ENCODE peak calls at places on chromosomes 3 and 15, in four cellular contexts. E is tibial artery, U is dorsolateral prefrontal cortex, K is aorta. D is an unnamed sample.
A peak's percentile ranks its signal among the peaks of the same experiment; 100 is the strongest.

GRCh38 chr15:88624156-88624970 is 3.2 kb downstream of the AEN start:
- DNase-seq in E (no peak), U (no peak), K (no peak), D (no peak)

GRCh38 chr15:91627473-91628309 is 225.8 kb upstream of the SLCO3A1 start:
- DNase-seq in E (no peak), U (no peak), K (no peak), D (no peak)

GRCh38 chr3:37526511-37526910 is 335.2 kb upstream of the CTDSPL start:
- DNase-seq in E (peak; percentile 95), U (no peak), K (peak; percentile 88), D (no peak)

GRCh38 chr3:38108649-38109579 is 28.0 kb downstream of the ACAA1 start:
- DNase-seq in E (peak; percentile 51), U (no peak), K (no peak), D (peak; percentile 62)

GRCh38 chr3:190699784-190700183 is 162.7 kb downstream of the GMNC start:
- DNase-seq in E (no peak), U (no peak), K (no peak), D (no peak)

GRCh38 chr15:66780172-66780972 is 78.3 kb downstream of the SMAD6 start:
- DNase-seq in E (peak; percentile 77), U (no peak), K (peak; percentile 74), D (no peak)

GRCh38 chr15:60535743-60536142 is 56.8 kb upstream of the ICE2 start:
- DNase-seq in E (no peak), U (no peak), K (no peak), D (no peak)

GRCh38 chr3:111319598-111319997 is 222.4 kb upstream of the CD96 start:
- DNase-seq in E (no peak), U (no peak), K (no peak), D (no peak)

GRCh38 chr3:127440384-127440783 is 150.1 kb downstream of the TPRA1 start:
- DNase-seq in E (no peak), U (no peak), K (no peak), D (peak; percentile 35)

GRCh38 chr15:50145451-50145872 is 26.4 kb upstream of the ATP8B4 start:
- DNase-seq in E (no peak), U (no peak), K (no peak), D (no peak)

GRCh38 chr3:107629556-107629955 is 106.8 kb downstream of the BBX start:
- DNase-seq in E (no peak), U (no peak), K (no peak), D (no peak)

GRCh38 chr3:95815828-95816227 is 998.6 kb upstream of the EPHA6 start:
- DNase-seq in E (no peak), U (no peak), K (no peak), D (no peak)

GRCh38 chr3:61828880-61829279 is 267.5 kb downstream of the PTPRG start:
- DNase-seq in E (no peak), U (no peak), K (no peak), D (no peak)

GRCh38 chr15:66294157-66294931 is 976 bp downstream of the DIS3L start:
- DNase-seq in E (no peak), U (no peak), K (no peak), D (no peak)

GRCh38 chr3:194840661-194841514 is 155.2 kb downstream of the FAM43A start:
- DNase-seq in E (no peak), U (no peak), K (no peak), D (peak; percentile 65)

GRCh38 chr15:58498821-58499580 is 67.2 kb downstream of the LIPC start:
- DNase-seq in E (no peak), U (no peak), K (no peak), D (no peak)

GRCh38 chr15:72796515-72797337 is 13.2 kb upstream of the ADPGK start:
- DNase-seq in E (peak; percentile 67), U (no peak), K (peak; percentile 88), D (peak; percentile 88)

GRCh38 chr3:126466886-126467610 is 8.6 kb downstream of the ZXDC start:
- DNase-seq in E (peak; percentile 55), U (no peak), K (no peak), D (peak; percentile 70)

GRCh38 chr3:66302288-66302687 is 81.5 kb downstream of the SLC25A26 start:
- DNase-seq in E (no peak), U (no peak), K (no peak), D (no peak)

GRCh38 chr15:56736308-56736707 is 3.0 kb upstream of the ZNF280D start:
- DNase-seq in E (no peak), U (no peak), K (no peak), D (no peak)

GRCh38 chr15:48520376-48521155 is 124.9 kb downstream of the FBN1 start:
- DNase-seq in E (no peak), U (no peak), K (no peak), D (no peak)

GRCh38 chr3:45055032-45055410 is 28.9 kb downstream of the CLEC3B start:
- DNase-seq in E (no peak), U (no peak), K (no peak), D (no peak)

GRCh38 chr3:60660026-60660425 is 591.2 kb downstream of the FHIT start:
- DNase-seq in E (no peak), U (no peak), K (no peak), D (no peak)
- H3K4me3 ChIP-seq in E (no peak overlapping the region), U (no peak overlapping the region), K (no peak overlapping the region), D (no peak overlapping the region)

GRCh38 chr3:70885636-70886035 is 573.2 kb upstream of the MDFIC2 start:
- DNase-seq in E (no peak), U (no peak), K (no peak), D (no peak)
- H3K4me3 ChIP-seq in E (no peak overlapping the region), U (no peak overlapping the region), K (no peak overlapping the region), D (no peak overlapping the region)

GRCh38 chr3:156553705-156554356 is 1.1 kb downstream of the SSR3 start:
- DNase-seq in E (no peak), U (no peak), K (no peak), D (no peak)

GRCh38 chr3:156554515-156554841 is 439 bp downstream of the SSR3 start:
- DNase-seq in E (no peak), U (no peak), K (no peak), D (no peak)

GRCh38 chr3:156551746-156552145 is 3.2 kb downstream of the SSR3 start:
- DNase-seq in E (no peak), U (no peak), K (no peak), D (no peak)

GRCh38 chr3:156551261-156551660 is 3.7 kb downstream of the SSR3 start:
- DNase-seq in E (no peak), U (no peak), K (no peak), D (no peak)

GRCh38 chr3:156552973-156553372 is 1.9 kb downstream of the SSR3 start:
- DNase-seq in E (no peak), U (no peak), K (no peak), D (no peak)
- H3K4me3 ChIP-seq in E (peak overlapping the region; percentile 85), U (peak overlapping the region; percentile 91), K (no peak overlapping the region), D (peak overlapping the region; percentile 80)

DNA sequence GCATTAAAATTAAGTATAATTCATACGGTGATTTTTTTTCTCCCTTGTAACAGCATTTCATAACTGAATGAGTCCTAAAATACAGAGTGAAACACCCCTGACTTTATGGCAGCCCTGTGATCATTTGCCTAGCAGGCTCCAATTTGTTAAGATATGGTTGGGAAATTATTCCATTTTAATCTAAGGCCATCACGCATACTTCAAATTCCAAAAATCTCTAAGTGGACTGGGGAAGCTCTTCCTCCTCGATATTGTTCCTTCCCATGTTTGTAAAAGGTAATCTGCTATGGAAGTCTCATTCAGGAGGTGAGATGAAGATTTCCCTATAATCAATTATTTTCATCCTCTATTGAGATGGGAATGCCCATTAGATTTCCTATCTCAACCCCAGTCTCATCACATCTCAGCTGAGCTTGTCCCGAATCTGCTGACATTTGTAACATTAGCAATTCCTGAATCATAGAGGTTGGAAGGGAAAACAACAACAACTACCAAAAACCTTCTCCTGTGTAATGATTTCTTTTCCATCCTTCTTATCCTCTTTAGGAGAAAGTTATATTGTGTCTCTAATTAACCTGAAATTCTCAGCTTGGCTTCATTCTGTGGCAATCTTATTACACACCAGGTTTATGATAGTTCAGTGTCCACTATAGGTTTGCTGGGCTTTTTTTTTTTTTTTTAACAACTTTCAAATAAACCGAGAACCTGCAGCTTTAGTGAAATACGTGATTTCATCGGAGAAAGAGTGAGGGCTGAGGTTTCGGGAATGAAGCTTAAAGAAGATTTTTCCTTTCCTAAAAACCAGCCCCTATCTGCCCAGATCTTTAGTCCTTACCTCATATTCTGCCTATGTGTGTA is 2.2 kb upstream of the NR2F2 start:
- DNase-seq in E (no peak), U (no peak), K (no peak), D (no peak)
- H3K4me3 ChIP-seq in E (peak overlapping the region; percentile 97), U (peak overlapping the region; percentile 64), K (no peak overlapping the region), D (no peak overlapping the region)

GRCh38 chr3:69739204-69740102 is at the start of gene MITF:
- DNase-seq in E (peak; percentile 96), U (peak; percentile 93), K (peak; percentile 96), D (peak; percentile 91)

GRCh38 chr3:69743975-69744374 is 4.7 kb downstream of the MITF start:
- DNase-seq in E (no peak), U (no peak), K (no peak), D (no peak)

GRCh38 chr3:69738859-69739203 is 433 bp upstream of the MITF start:
- DNase-seq in E (no peak), U (no peak), K (peak; percentile 50), D (no peak)

GRCh38 chr3:69740103-69741021 is 1.1 kb downstream of the MITF start:
- DNase-seq in E (peak; percentile 69), U (no peak), K (no peak), D (no peak)

GRCh38 chr3:69741057-69741830 is 2.0 kb downstream of the MITF start:
- DNase-seq in E (no peak), U (no peak), K (no peak), D (no peak)
- H3K4me3 ChIP-seq in E (peak overlapping the region; percentile 83), U (peak overlapping the region; percentile 99), K (no peak overlapping the region), D (no peak overlapping the region)

DNA sequence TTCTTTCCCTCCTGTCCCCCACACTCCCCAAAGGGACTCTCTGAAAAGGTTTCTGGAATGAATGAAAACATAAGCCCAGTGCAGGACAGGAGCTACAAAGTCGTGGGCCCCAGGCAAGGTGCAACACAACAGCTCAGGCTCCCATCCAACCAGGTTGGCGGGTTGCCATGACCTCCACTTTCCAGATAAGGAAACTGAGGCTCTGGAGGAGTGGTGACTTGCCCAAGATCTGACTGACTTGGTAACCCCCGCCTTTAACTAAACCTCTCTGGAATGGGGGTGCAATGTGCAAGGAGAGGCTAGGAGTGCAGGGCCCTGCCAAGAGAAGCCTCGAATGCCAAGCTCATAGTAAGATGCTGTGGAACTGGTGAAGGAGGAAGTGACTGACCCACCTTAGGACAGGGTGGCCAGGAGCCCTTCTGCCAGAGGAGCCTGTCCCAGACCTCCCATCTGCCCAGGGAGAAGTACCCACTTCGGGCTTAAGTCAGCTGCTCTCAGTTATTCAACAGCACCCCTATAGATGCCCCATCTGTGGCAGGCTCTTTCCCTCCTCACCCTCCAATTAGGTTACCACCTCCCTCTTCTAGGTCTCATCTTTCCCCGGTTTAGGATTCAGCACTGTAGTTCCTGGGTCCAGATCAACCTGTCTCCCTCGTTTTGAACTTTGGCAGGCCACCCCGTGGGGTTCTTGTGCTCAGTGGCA is 545 bp upstream of the TNNC1 start:
- DNase-seq in E (no peak), U (no peak), K (no peak), D (no peak)
- H3K4me3 ChIP-seq in E (peak overlapping the region; percentile 83), U (peak overlapping the region; percentile 91), K (no peak overlapping the region), D (peak overlapping the region; percentile 76)